ENCODE peak calls at places on chromosome 9, in ten cellular contexts. One of them, this sample, is unnamed.

GRCh38 chr9:13762209-13762608 is 482.7 kb upstream of the MPDZ start:
- DNase-seq in body of pancreas: no peak
- DNase-seq in H9: no peak
- DNase-seq in upper lobe of left lung: no peak
- DNase-seq in mucosa of descending colon: no peak
- DNase-seq in heart left ventricle: no peak
- DNase-seq in Calu3: no peak
- DNase-seq in fibroblast of the aortic adventitia: no peak
- DNase-seq in fibroblast of pulmonary artery: no peak
- DNase-seq in GM20000: no peak
- DNase-seq in this sample: no peak

GRCh38 chr9:133468374-133468773 is 8.6 kb downstream of the CACFD1 start:
- DNase-seq in Calu3: no peak
- DNase-seq in upper lobe of left lung: peak
- DNase-seq in heart left ventricle: no peak
- DNase-seq in H9: no peak
- DNase-seq in fibroblast of pulmonary artery: no peak
- DNase-seq in body of pancreas: no peak
- DNase-seq in mucosa of descending colon: no peak
- DNase-seq in fibroblast of the aortic adventitia: no peak
- DNase-seq in GM20000: no peak
- DNase-seq in this sample: no peak

GRCh38 chr9:13432914-13433313 is 153.4 kb upstream of the MPDZ start:
- DNase-seq in upper lobe of left lung: no peak
- DNase-seq in GM20000: no peak
- DNase-seq in Calu3: no peak
- DNase-seq in mucosa of descending colon: no peak
- DNase-seq in fibroblast of the aortic adventitia: no peak
- DNase-seq in fibroblast of pulmonary artery: peak
- DNase-seq in heart left ventricle: no peak
- DNase-seq in H9: no peak
- DNase-seq in body of pancreas: no peak
- DNase-seq in this sample: no peak

GRCh38 chr9:114412057-114412683 is 24.4 kb upstream of the AKNA start:
- DNase-seq in GM20000: no peak
- DNase-seq in upper lobe of left lung: no peak
- DNase-seq in Calu3: no peak
- DNase-seq in fibroblast of pulmonary artery: no peak
- DNase-seq in mucosa of descending colon: no peak
- DNase-seq in H9: no peak
- DNase-seq in fibroblast of the aortic adventitia: no peak
- DNase-seq in body of pancreas: no peak
- DNase-seq in heart left ventricle: no peak
- DNase-seq in this sample: no peak

GRCh38 chr9:72334658-72335337 is 30.2 kb downstream of the ZFAND5 start:
- DNase-seq in upper lobe of left lung: no peak
- DNase-seq in body of pancreas: no peak
- DNase-seq in mucosa of descending colon: no peak
- DNase-seq in H9: no peak
- DNase-seq in fibroblast of pulmonary artery: no peak
- DNase-seq in Calu3: no peak
- DNase-seq in heart left ventricle: no peak
- DNase-seq in fibroblast of the aortic adventitia: no peak
- DNase-seq in GM20000: no peak
- DNase-seq in this sample: no peak

GRCh38 chr9:111161015-111161415 is 122.7 kb upstream of the LPAR1 start:
- DNase-seq in upper lobe of left lung: no peak
- DNase-seq in fibroblast of pulmonary artery: peak
- DNase-seq in mucosa of descending colon: no peak
- DNase-seq in body of pancreas: no peak
- DNase-seq in H9: no peak
- DNase-seq in fibroblast of the aortic adventitia: peak
- DNase-seq in GM20000: no peak
- DNase-seq in heart left ventricle: no peak
- DNase-seq in Calu3: no peak
- DNase-seq in this sample: no peak

GRCh38 chr9:89923961-89924504 is 319.2 kb downstream of the GADD45G start:
- DNase-seq in body of pancreas: no peak
- DNase-seq in heart left ventricle: no peak
- DNase-seq in upper lobe of left lung: no peak
- DNase-seq in GM20000: no peak
- DNase-seq in Calu3: no peak
- DNase-seq in H9: no peak
- DNase-seq in fibroblast of the aortic adventitia: no peak
- DNase-seq in mucosa of descending colon: no peak
- DNase-seq in fibroblast of pulmonary artery: no peak
- DNase-seq in this sample: no peak

GRCh38 chr9:14111670-14112069 is 202.3 kb downstream of the NFIB start:
- DNase-seq in H9: no peak
- DNase-seq in fibroblast of pulmonary artery: no peak
- DNase-seq in body of pancreas: no peak
- DNase-seq in GM20000: no peak
- DNase-seq in heart left ventricle: no peak
- DNase-seq in fibroblast of the aortic adventitia: peak
- DNase-seq in Calu3: no peak
- DNase-seq in mucosa of descending colon: no peak
- DNase-seq in upper lobe of left lung: no peak
- DNase-seq in this sample: no peak

GRCh38 chr9:97755618-97756267 is 58.6 kb upstream of the XPA start:
- DNase-seq in mucosa of descending colon: no peak
- DNase-seq in GM20000: no peak
- DNase-seq in body of pancreas: no peak
- DNase-seq in fibroblast of the aortic adventitia: no peak
- DNase-seq in H9: no peak
- DNase-seq in Calu3: no peak
- DNase-seq in upper lobe of left lung: no peak
- DNase-seq in heart left ventricle: no peak
- DNase-seq in fibroblast of pulmonary artery: no peak
- DNase-seq in this sample: no peak

DNA sequence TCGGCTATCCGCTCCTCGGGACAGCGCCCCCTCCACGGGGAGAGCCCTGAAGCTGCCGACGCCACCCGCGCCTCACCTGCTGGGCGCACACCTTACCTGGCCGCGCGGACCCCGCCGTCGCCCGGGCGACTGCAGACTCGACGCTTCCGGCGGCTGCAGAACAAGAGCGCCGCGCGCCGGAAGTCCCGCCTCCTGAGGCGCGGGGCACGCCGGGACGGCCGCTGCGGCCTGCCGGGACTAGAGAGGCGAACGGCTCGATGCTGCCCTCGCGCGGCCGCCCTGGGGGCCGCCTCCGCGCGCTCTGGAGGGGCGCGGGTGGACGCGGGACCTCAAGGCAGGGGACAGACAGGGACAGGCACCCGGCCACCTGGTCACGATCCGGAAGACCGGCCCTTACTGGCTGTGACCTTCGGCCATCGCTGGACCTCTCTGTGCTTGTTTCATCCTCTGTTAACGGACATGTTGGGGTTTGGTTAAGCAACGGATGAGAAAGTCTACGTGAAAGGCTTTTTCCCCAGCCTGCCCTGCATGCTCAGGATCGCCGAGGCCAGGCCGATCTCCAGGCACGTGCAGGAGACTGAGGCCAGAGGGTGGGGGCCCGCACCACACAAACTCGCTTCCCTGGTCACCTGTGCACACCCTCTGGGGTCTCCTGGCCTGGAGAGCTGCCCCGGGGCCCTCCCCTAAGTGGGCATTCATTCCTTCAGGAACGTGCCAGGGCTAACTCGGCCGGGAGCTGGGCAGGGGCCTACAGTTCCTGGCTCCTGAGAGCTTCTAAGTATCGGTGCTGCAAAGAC is at the start of gene SNAPC4:
- DNase-seq in H9: peak
- DNase-seq in body of pancreas: peak
- DNase-seq in fibroblast of the aortic adventitia: peak
- DNase-seq in fibroblast of pulmonary artery: peak
- DNase-seq in heart left ventricle: peak
- DNase-seq in upper lobe of left lung: peak
- DNase-seq in Calu3: peak
- DNase-seq in GM20000: peak
- DNase-seq in mucosa of descending colon: peak
- DNase-seq in this sample: peak
- TF ChIP-seq CTCF in H9: peak
- TF ChIP-seq CTCF in body of pancreas: peak
- TF ChIP-seq CTCF in fibroblast of the aortic adventitia: peak
- TF ChIP-seq CTCF in fibroblast of pulmonary artery: peak
- TF ChIP-seq CTCF in heart left ventricle: peak
- TF ChIP-seq CTCF in upper lobe of left lung: peak
- TF ChIP-seq CTCF in Calu3: peak
- TF ChIP-seq CTCF in GM20000: peak
- TF ChIP-seq CTCF in mucosa of descending colon: peak
- TF ChIP-seq CTCF in this sample: peak

GRCh38 chr9:37972346-37972745 is 68.4 kb upstream of the SLC25A51 start:
- DNase-seq in fibroblast of pulmonary artery: peak
- DNase-seq in H9: no peak
- DNase-seq in Calu3: no peak
- DNase-seq in mucosa of descending colon: peak
- DNase-seq in fibroblast of the aortic adventitia: peak
- DNase-seq in GM20000: no peak
- DNase-seq in upper lobe of left lung: no peak
- DNase-seq in heart left ventricle: no peak
- DNase-seq in body of pancreas: no peak
- DNase-seq in this sample: no peak
- TF ChIP-seq CTCF in fibroblast of pulmonary artery: peak
- TF ChIP-seq CTCF in H9: peak
- TF ChIP-seq CTCF in Calu3: no peak
- TF ChIP-seq CTCF in mucosa of descending colon: no peak
- TF ChIP-seq CTCF in fibroblast of the aortic adventitia: peak
- TF ChIP-seq CTCF in GM20000: no peak
- TF ChIP-seq CTCF in upper lobe of left lung: no peak
- TF ChIP-seq CTCF in heart left ventricle: no peak
- TF ChIP-seq CTCF in body of pancreas: no peak
- TF ChIP-seq CTCF in this sample: peak

GRCh38 chr9:100474082-100474949 is 1.4 kb downstream of the TMEFF1 start:
- DNase-seq in upper lobe of left lung: peak
- DNase-seq in heart left ventricle: no peak
- DNase-seq in Calu3: no peak
- DNase-seq in body of pancreas: no peak
- DNase-seq in fibroblast of pulmonary artery: no peak
- DNase-seq in fibroblast of the aortic adventitia: no peak
- DNase-seq in GM20000: peak
- DNase-seq in mucosa of descending colon: no peak
- DNase-seq in H9: no peak
- DNase-seq in this sample: peak

GRCh38 chr9:100473271-100474081 is 527 bp downstream of the TMEFF1 start:
- DNase-seq in mucosa of descending colon: peak
- DNase-seq in GM20000: peak
- DNase-seq in H9: peak
- DNase-seq in body of pancreas: peak
- DNase-seq in fibroblast of pulmonary artery: peak
- DNase-seq in fibroblast of the aortic adventitia: peak
- DNase-seq in upper lobe of left lung: peak
- DNase-seq in heart left ventricle: peak
- DNase-seq in Calu3: peak
- DNase-seq in this sample: peak

GRCh38 chr9:100472268-100472667 is 681 bp upstream of the TMEFF1 start:
- DNase-seq in fibroblast of pulmonary artery: no peak
- DNase-seq in H9: no peak
- DNase-seq in mucosa of descending colon: no peak
- DNase-seq in heart left ventricle: no peak
- DNase-seq in fibroblast of the aortic adventitia: no peak
- DNase-seq in upper lobe of left lung: no peak
- DNase-seq in Calu3: no peak
- DNase-seq in GM20000: no peak
- DNase-seq in body of pancreas: no peak
- DNase-seq in this sample: no peak

GRCh38 chr9:100474950-100475276 is 2.0 kb downstream of the TMEFF1 start:
- DNase-seq in H9: no peak
- DNase-seq in fibroblast of the aortic adventitia: no peak
- DNase-seq in body of pancreas: no peak
- DNase-seq in mucosa of descending colon: no peak
- DNase-seq in fibroblast of pulmonary artery: no peak
- DNase-seq in GM20000: no peak
- DNase-seq in heart left ventricle: no peak
- DNase-seq in Calu3: no peak
- DNase-seq in upper lobe of left lung: no peak
- DNase-seq in this sample: no peak

DNA sequence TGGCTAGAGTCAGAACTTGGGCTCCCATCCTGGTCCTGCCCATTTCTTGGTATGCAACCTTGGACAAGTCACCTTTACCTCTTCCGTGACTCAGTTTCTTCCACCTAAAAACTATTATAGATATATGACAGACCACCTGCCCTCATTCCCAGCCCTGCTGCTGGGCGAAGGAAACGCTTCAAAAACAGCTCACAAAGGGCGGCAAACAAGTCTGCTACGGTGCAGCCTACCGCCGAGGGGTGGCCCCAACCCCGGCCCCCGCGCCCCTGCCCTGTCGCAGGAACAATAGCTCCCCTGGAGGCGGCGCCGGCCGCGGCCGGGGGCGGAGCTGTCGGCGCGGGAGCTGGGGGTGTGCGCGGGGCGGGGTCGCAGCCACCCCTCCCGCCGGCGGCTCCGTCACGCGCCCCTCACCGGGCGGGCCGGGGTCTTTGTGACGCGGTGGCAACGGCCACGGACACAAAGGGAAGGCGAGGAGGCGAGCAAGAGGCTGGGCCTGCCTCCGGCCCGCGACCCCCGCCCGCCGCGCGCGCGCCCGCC is at the start of gene TMEFF1:
- DNase-seq in H9: peak
- DNase-seq in GM20000: peak
- DNase-seq in fibroblast of pulmonary artery: peak
- DNase-seq in body of pancreas: peak
- DNase-seq in fibroblast of the aortic adventitia: no peak
- DNase-seq in upper lobe of left lung: peak
- DNase-seq in Calu3: peak
- DNase-seq in mucosa of descending colon: peak
- DNase-seq in heart left ventricle: peak
- DNase-seq in this sample: peak
- TF ChIP-seq CTCF in H9: peak
- TF ChIP-seq CTCF in GM20000: no peak
- TF ChIP-seq CTCF in fibroblast of pulmonary artery: no peak
- TF ChIP-seq CTCF in body of pancreas: no peak
- TF ChIP-seq CTCF in fibroblast of the aortic adventitia: peak
- TF ChIP-seq CTCF in upper lobe of left lung: no peak
- TF ChIP-seq CTCF in Calu3: no peak
- TF ChIP-seq CTCF in mucosa of descending colon: no peak
- TF ChIP-seq CTCF in heart left ventricle: no peak
- TF ChIP-seq CTCF in this sample: peak

DNA sequence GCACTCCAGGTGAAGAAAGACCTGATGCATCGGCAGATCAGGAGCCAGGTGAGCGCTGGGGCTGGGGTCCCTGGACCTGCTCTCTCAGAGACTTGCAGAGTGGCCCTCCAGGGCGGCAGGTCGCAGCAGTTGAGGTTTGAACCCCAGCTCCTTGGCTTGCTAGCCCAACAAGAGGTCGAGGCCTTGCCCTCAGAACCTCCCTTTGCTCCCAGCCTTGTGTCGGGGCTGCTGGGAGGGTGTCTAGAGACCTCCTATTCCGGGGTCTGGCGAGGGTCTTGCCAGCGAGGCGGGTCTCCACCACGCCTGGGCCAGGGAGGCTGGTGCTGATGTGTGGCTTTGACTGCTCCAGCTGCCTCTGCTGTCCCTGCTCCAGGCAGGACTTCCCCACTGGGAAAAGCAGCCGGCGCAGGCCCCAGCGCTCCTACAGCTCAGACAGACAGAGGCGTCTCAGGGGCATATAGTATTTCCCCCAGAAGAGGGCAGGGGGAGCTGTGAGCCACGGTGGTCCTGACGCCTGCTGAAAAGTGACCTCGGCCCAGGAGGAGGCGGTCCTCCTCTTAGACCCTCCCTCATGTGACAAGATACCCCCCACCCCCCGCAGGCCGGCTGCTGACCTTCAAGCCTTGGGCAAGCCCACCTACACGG is 38.3 kb downstream of the LRSAM1 start:
- DNase-seq in GM20000: no peak
- DNase-seq in upper lobe of left lung: peak
- DNase-seq in H9: peak
- DNase-seq in body of pancreas: no peak
- DNase-seq in heart left ventricle: no peak
- DNase-seq in Calu3: no peak
- DNase-seq in fibroblast of pulmonary artery: no peak
- DNase-seq in mucosa of descending colon: no peak
- DNase-seq in fibroblast of the aortic adventitia: no peak
- DNase-seq in this sample: no peak
- TF ChIP-seq CTCF in GM20000: no peak
- TF ChIP-seq CTCF in upper lobe of left lung: no peak
- TF ChIP-seq CTCF in H9: peak
- TF ChIP-seq CTCF in body of pancreas: no peak
- TF ChIP-seq CTCF in heart left ventricle: no peak
- TF ChIP-seq CTCF in Calu3: no peak
- TF ChIP-seq CTCF in fibroblast of pulmonary artery: no peak
- TF ChIP-seq CTCF in mucosa of descending colon: no peak
- TF ChIP-seq CTCF in fibroblast of the aortic adventitia: no peak
- TF ChIP-seq CTCF in this sample: peak

This sample was measured in progenitor cell of endocrine pancreas.